ENCODE peak calls at places on chromosomes 5 and 9, in nine cellular contexts. C is body of pancreas, L is HCT116, Q is right lobe of liver, F is stomach, U is uterus, M is GM12878, D is Peyer's patch, Z is ovary. K is an unnamed sample.

GRCh38 chr5:134092875-134093274 is 21.6 kb upstream of the TCF7 start:
- DNase-seq in C (peak; percentile 80), L (no peak), Q (peak; percentile 48), F (peak; percentile 55), U (no peak), M (no peak), D (no peak), Z (no peak), K (no peak)

GRCh38 chr5:5063533-5063953 is 76.6 kb upstream of the ADAMTS16 start:
- DNase-seq in C (no peak), L (no peak), Q (no peak), F (no peak), U (no peak), M (no peak), D (no peak), Z (no peak), K (no peak)

GRCh38 chr5:26940981-26941380 is 97.4 kb downstream of the CDH9 start:
- DNase-seq in C (no peak), L (no peak), Q (no peak), F (no peak), U (no peak), M (no peak), D (no peak), Z (no peak), K (no peak)

GRCh38 chr9:462611-463010 is 247.9 kb downstream of the DOCK8 start:
- DNase-seq in C (no peak), L (no peak), Q (no peak), F (no peak), U (no peak), M (no peak), D (no peak), Z (no peak), K (no peak)

GRCh38 chr5:131171276-131171815 is 602 bp downstream of the LYRM7 start:
- DNase-seq in C (peak; percentile 6), L (no peak), Q (no peak), F (no peak), U (no peak), M (no peak), D (no peak), Z (no peak), K (no peak)

GRCh38 chr5:66653380-66653779 is 57.2 kb downstream of the MAST4 start:
- DNase-seq in C (no peak), L (no peak), Q (no peak), F (no peak), U (no peak), M (no peak), D (no peak), Z (no peak), K (no peak)

GRCh38 chr5:52878671-52879070 is 91.0 kb downstream of the ITGA1 start:
- DNase-seq in C (no peak), L (no peak), Q (no peak), F (no peak), U (no peak), M (no peak), D (no peak), Z (no peak), K (no peak)

GRCh38 chr5:485943-486491 is 38.2 kb downstream of the SLC9A3 start:
- DNase-seq in C (no peak), L (no peak), Q (no peak), F (no peak), U (no peak), M (no peak), D (no peak), Z (no peak), K (no peak)

GRCh38 chr5:164376840-164377239 is 871.4 kb downstream of the MAT2B start:
- DNase-seq in C (no peak), L (no peak), Q (no peak), F (no peak), U (no peak), M (no peak), D (no peak), Z (no peak), K (no peak)

GRCh38 chr9:107283621-107284616 is 840 bp downstream of the RAD23B start:
- DNase-seq in C (peak; percentile 89), L (peak; percentile 51), Q (peak; percentile 82), F (peak; percentile 76), U (peak; percentile 62), M (peak; percentile 51), D (peak; percentile 69), Z (peak; percentile 59), K (peak; percentile 69)

GRCh38 chr5:180366303-180366702 is 13.2 kb upstream of the GFPT2 start:
- DNase-seq in C (no peak), L (no peak), Q (no peak), F (no peak), U (no peak), M (no peak), D (no peak), Z (no peak), K (no peak)

GRCh38 chr5:76337949-76338589 is 65.0 kb upstream of the IQGAP2 start:
- DNase-seq in C (peak; percentile 82), L (peak; percentile 65), Q (no peak), F (peak; percentile 69), U (no peak), M (peak; percentile 24), D (peak; percentile 34), Z (no peak), K (peak; percentile 56)

GRCh38 chr5:79074641-79075040 is 5.1 kb downstream of the BHMT2 start:
- DNase-seq in C (no peak), L (no peak), Q (no peak), F (no peak), U (no peak), M (no peak), D (no peak), Z (no peak), K (no peak)

DNA sequence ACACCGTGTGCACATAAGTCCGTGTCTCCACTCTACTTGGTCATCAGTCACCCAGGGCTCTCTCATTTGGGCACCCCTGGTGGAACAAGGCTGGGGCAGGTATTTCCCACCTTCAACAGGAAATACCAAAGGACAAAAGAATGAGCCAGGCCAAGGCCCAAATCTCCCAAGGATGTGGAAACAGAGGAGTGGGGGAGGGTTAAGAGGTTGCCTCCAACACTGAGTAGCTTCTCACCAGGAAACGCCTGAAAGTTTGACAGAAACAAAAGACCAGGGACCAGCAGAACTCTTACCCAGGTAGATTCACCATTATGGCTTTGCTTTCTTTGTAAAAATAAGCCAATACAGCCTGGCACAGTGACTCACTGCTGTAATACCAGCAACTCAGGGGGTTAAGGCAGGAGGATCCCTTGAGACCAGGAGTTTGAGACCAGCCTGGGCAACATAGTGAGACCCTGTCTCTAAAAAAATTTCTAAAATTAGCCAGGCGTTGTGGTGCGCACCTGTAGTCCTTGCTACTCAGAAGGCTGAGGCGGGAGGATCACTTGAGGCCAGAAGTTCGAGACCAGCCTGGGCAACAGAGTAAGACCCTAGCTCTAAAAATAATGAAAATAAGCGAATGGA is 12.7 kb downstream of the SLC1A3 start:
- DNase-seq in C (no peak), L (no peak), Q (no peak), F (no peak), U (no peak), M (no peak), D (no peak), Z (no peak), K (no peak)
- H3K4me3 ChIP-seq in C (no peak overlapping the region), L (no peak overlapping the region), Q (no peak overlapping the region), F (no peak overlapping the region), U (no peak overlapping the region), M (no peak overlapping the region), D (no peak overlapping the region), Z (no peak overlapping the region), K (no peak overlapping the region)

DNA sequence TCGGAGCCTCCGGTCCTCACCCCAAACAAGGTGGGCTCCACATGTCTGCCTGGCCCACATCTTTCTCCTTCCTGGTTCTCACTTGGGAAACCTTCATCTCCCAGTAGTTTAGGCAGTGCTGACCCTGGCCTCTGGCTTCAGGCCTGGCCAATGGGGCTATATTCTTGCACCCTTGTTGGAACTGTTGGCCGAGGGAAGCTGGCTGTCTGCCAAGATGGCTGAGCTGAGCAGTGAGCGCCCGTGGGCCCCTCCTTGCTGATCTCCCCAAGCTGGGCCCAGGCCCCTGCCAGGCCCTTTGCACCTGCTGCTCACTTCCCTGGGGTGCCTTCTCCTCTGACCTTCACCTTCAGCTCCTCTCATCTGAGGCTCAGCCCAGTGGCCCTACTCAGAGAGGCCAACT is 31.3 kb downstream of the TSPAN17 start:
- DNase-seq in C (no peak), L (no peak), Q (no peak), F (no peak), U (no peak), M (no peak), D (no peak), Z (no peak), K (no peak)
- H3K27me3 ChIP-seq in C (no peaks in the 10 kb centered on the region), L (peaks cover 8% of the 10 kb centered on the region), Q (no peaks in the 10 kb centered on the region), F (peaks cover 34% of the 10 kb centered on the region), U (peaks cover 15% of the 10 kb centered on the region), M (peaks cover 5% of the 10 kb centered on the region), D (no peaks in the 10 kb centered on the region), Z (no peaks in the 10 kb centered on the region), K (no peaks in the 10 kb centered on the region)

DNA sequence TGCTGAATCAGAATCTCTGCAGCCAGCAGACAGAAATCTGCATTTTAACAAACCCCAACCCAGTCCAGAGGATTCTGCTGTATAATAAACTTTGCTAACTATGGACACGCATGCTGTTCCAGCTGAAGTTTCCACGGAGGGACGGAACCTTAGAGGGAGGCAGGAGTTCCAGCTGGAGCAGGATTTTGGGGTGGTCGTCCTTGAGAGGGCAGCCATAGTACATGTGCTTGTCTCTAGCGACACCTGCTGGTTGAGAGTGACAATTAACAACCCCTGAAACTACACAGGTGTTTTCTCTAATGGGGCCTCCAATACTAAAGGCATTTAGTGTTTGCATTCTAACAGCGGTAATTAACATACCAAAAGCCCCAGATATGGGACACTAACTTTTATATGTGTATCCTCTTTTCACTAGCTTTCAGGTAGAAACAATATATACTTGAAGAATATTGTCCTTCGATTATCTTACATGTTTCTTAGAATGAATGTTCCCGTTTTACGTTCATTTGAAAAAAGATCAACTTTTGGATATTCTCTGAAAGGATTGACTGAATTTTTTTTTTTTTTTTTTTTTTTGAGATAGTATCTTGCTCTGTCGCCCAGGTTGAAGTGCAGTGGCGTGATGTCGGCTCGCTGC is 32.4 kb upstream of the FSD1L start:
- DNase-seq in C (peak; percentile 66), L (peak; percentile 50), Q (no peak), F (peak; percentile 59), U (peak; percentile 71), M (no peak), D (peak; percentile 65), Z (peak; percentile 58), K (no peak)
- TF ChIP-seq POLR2A in C (no peak), L (no peak), Q (no peak), F (no peak), U (no peak), M (no peak), D (no peak), Z (no peak), K (no peak)

DNA sequence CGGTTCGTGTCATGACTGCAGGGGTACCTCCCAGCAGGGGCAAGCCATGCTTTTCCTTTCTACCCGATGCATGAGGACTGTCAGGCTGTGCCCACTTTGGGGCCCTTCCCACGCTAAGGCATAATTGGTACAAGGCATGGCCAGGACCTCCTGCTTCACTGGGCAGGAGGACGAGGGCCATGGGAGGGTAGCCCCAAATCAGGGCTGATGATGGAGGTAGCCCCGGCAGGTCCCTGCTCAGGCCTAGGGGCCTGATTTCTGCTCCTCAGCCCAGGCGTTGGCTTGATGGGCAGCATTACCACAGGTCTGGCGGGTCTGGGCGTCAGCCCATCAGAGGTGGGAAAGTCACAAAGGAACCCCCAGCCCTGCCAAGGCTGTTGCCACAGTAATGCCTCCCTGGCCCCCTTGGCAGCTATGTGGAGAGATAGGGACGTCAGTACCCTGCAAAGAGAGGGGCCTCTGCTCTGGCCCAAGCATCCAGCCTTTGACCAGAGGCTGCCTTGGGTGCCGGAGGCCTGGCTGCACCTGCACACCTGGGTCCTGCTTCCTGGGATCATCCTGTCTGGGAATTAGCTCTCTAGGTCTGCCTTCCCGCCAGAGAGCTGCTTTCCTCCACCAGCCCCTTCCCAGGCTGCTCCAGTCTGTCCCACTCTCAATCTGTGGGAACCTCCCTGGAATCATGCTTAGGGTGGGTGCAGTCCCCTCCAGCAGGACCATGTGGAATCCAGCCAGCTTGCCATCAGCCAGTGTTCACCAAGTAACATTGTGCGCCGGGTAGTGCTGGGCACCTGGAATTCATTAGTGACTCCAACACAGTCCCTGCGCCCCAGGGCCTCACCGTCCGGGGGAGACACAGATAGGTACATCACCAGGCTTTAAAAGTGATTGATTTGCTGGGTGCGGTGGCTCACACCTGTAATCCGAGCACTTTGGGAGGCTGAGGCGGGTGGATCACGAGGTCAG is 15.4 kb downstream of the TSPAN17 start:
- DNase-seq in C (no peak), L (no peak), Q (no peak), F (no peak), U (no peak), M (no peak), D (no peak), Z (no peak), K (no peak)
- H3K4me3 ChIP-seq in C (no peak overlapping the region), L (no peak overlapping the region), Q (no peak overlapping the region), F (no peak overlapping the region), U (no peak overlapping the region), M (no peak overlapping the region), D (no peak overlapping the region), Z (no peak overlapping the region), K (no peak overlapping the region)